ENCODE peak calls at places on chromosome 2, in seven cellular contexts. S is trophoblast cell, K is mesenchymal stem cell, H is mesendoderm, C is H1, F is H9, Y is IMR-90. E is an unnamed sample.

GRCh38 chr2:217329023-217329431 is 469.2 kb upstream of the TNP1 start:
- DNase-seq in S (no peak), K (peak; percentile 15), H (no peak), C (no peak), F (no peak), Y (peak; percentile 21), E (no peak)

GRCh38 chr2:72893594-72894319 is 6.5 kb downstream of the SPR start:
- DNase-seq in S (peak; percentile 79), K (peak; percentile 75), H (peak; percentile 85), C (no peak), F (peak; percentile 85), Y (peak; percentile 73), E (no peak)

GRCh38 chr2:228581731-228582130 is 400.2 kb upstream of the SPHKAP start:
- DNase-seq in S (no peak), K (no peak), H (no peak), C (no peak), F (no peak), Y (peak; percentile 12), E (no peak)

GRCh38 chr2:10385933-10386773 is 62.0 kb downstream of the ODC1 start:
- DNase-seq in S (peak; percentile 46), K (peak; percentile 84), H (no peak), C (no peak), F (no peak), Y (peak; percentile 75), E (no peak)

GRCh38 chr2:222756951-222757645 is 85.6 kb downstream of the MOGAT1 start:
- DNase-seq in S (peak; percentile 97), K (peak; percentile 74), H (peak; percentile 76), C (no peak), F (no peak), Y (peak; percentile 75), E (no peak)

GRCh38 chr2:238999290-238999741 is 151.4 kb downstream of the TWIST2 start:
- DNase-seq in S (no peak), K (no peak), H (no peak), C (no peak), F (no peak), Y (no peak), E (no peak)

GRCh38 chr2:205133544-205133943 is 548.8 kb upstream of the NRP2 start:
- DNase-seq in S (no peak), K (no peak), H (no peak), C (no peak), F (no peak), Y (no peak), E (no peak)

GRCh38 chr2:68908392-68908970 is 37.3 kb upstream of the BMP10 start:
- DNase-seq in S (peak; percentile 10), K (no peak), H (peak; percentile 91), C (peak; percentile 49), F (peak; percentile 72), Y (peak; percentile 93), E (no peak)

GRCh38 chr2:138373993-138374408 is 127.6 kb upstream of the SPOPL start:
- DNase-seq in S (peak; percentile 52), K (peak; percentile 42), H (peak; percentile 53), C (no peak), F (no peak), Y (peak; percentile 52), E (peak; percentile 8)

GRCh38 chr2:203279288-203279687 is 40.5 kb downstream of the CYP20A1 start:
- DNase-seq in S (no peak), K (no peak), H (peak; percentile 7), C (no peak), F (no peak), Y (no peak), E (no peak)

GRCh38 chr2:20071397-20072383 is 20.3 kb upstream of the LAPTM4A start:
- DNase-seq in S (peak; percentile 99), K (peak; percentile 87), H (peak; percentile 90), C (peak; percentile 21), F (peak; percentile 58), Y (peak; percentile 98), E (no peak)

GRCh38 chr2:42072349-42073118 is 24.7 kb downstream of the PKDCC start:
- DNase-seq in S (no peak), K (no peak), H (no peak), C (no peak), F (peak; percentile 50), Y (peak; percentile 48), E (no peak)

GRCh38 chr2:100976634-100977391 is 25.3 kb upstream of the RPL31 start:
- DNase-seq in S (no peak), K (peak; percentile 93), H (no peak), C (no peak), F (no peak), Y (peak; percentile 59), E (no peak)

GRCh38 chr2:167761465-167762136 is 485.8 kb downstream of the STK39 start:
- DNase-seq in S (no peak), K (no peak), H (peak; percentile 62), C (no peak), F (no peak), Y (no peak), E (no peak)

GRCh38 chr2:108637304-108637669 is 82.0 kb upstream of the RANBP2 start:
- DNase-seq in S (peak; percentile 51), K (peak; percentile 97), H (no peak), C (no peak), F (no peak), Y (peak; percentile 96), E (no peak)

GRCh38 chr2:18536100-18536499 is 24.4 kb downstream of the RDH14 start:
- DNase-seq in S (peak; percentile 75), K (peak; percentile 38), H (no peak), C (no peak), F (no peak), Y (peak; percentile 14), E (no peak)

GRCh38 chr2:219023045-219023605 is 18.2 kb downstream of the CFAP65 start:
- DNase-seq in S (no peak), K (no peak), H (no peak), C (no peak), F (no peak), Y (no peak), E (no peak)

GRCh38 chr2:80858955-80859354 is 554.4 kb upstream of the LRRTM1 start:
- DNase-seq in S (peak; percentile 46), K (peak; percentile 92), H (no peak), C (no peak), F (no peak), Y (peak; percentile 17), E (no peak)

GRCh38 chr2:207673431-207673830 is 38.0 kb upstream of the CCNYL1 start:
- DNase-seq in S (peak; percentile 78), K (no peak), H (peak; percentile 27), C (no peak), F (no peak), Y (no peak), E (no peak)

GRCh38 chr2:207670887-207671286 is 40.6 kb upstream of the CCNYL1 start:
- DNase-seq in S (no peak), K (no peak), H (peak; percentile 22), C (no peak), F (peak; percentile 61), Y (no peak), E (no peak)

GRCh38 chr2:207676827-207677354 is 34.5 kb upstream of the CCNYL1 start:
- DNase-seq in S (peak; percentile 96), K (peak; percentile 25), H (peak; percentile 55), C (no peak), F (no peak), Y (peak; percentile 91), E (no peak)

GRCh38 chr2:207674826-207675225 is 36.6 kb upstream of the CCNYL1 start:
- DNase-seq in S (no peak), K (no peak), H (peak; percentile 34), C (no peak), F (peak; percentile 42), Y (no peak), E (no peak)

DNA sequence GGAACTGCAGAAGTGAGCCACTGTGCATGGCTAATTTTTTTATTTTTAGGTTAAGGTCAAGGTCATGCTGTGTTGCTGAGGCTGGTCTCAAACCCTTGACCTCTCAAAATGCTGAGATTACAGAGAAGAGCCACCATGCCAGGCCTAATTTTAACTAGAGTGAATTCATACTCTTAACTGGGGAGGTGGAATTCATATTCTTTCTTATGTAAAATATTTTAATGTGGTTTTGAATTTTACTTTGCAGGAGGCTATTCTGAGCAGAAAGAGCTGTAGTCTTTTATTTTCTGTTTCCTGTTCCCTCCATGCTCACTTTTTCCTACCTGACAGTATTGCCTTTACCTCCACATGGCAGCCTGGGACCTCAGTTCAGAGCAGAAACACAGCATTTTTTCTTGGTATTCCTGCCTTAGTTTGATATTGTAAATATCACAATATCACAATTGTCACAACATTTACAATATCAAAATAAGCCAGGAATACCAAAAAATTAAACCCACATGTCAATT is 37.1 kb upstream of the CCNYL1 start:
- DNase-seq in S (no peak), K (no peak), H (no peak), C (no peak), F (no peak), Y (no peak), E (no peak)
- H2BK5ac ChIP-seq in S (no peak overlapping the region), K (no peak overlapping the region), H (no peak overlapping the region), C (no peak overlapping the region), F (no peak overlapping the region), Y (no peak overlapping the region), E (no peak overlapping the region)

GRCh38 chr2:70009776-70010175 is 48.3 kb upstream of the ASPRV1 start:
- DNase-seq in S (peak; percentile 8), K (no peak), H (no peak), C (no peak), F (no peak), Y (no peak), E (no peak)
- H3K4me1 ChIP-seq in S (no peaks in the 10 kb centered on the region), K (no peaks in the 10 kb centered on the region), H (peaks cover 7% of the 10 kb centered on the region), C (peaks cover 8% of the 10 kb centered on the region), F (peaks cover 6% of the 10 kb centered on the region), Y (peaks cover 3% of the 10 kb centered on the region), E (no peaks in the 10 kb centered on the region)

GRCh38 chr2:59774821-59775463 is 778.5 kb downstream of the BCL11A start:
- DNase-seq in S (no peak), K (no peak), H (no peak), C (no peak), F (no peak), Y (no peak), E (no peak)

GRCh38 chr2:59777120-59777519 is 776.3 kb downstream of the BCL11A start:
- DNase-seq in S (no peak), K (no peak), H (no peak), C (no peak), F (no peak), Y (no peak), E (no peak)

DNA sequence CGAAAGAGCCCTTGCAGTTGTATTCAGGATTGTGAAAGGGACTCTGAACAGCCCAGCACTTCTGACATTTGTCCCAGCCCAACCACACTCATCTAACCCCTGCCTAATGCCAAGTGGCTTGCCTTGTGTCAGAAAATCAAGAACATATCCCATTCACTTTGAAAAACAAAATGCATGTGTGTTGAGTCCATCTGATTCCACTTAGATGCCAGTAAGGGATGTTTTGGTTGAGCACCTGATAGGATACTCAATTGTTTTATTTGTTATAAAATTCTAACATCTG is 776.8 kb downstream of the BCL11A start:
- DNase-seq in S (no peak), K (no peak), H (no peak), C (no peak), F (no peak), Y (no peak), E (no peak)
- H4K8ac ChIP-seq in S (no peak overlapping the region), K (no peak overlapping the region), H (no peak overlapping the region), C (no peak overlapping the region), F (no peak overlapping the region), Y (no peak overlapping the region), E (no peak overlapping the region)

GRCh38 chr2:25367296-25367695 is 25.6 kb upstream of the DNMT3A start:
- DNase-seq in S (no peak), K (no peak), H (no peak), C (no peak), F (no peak), Y (no peak), E (no peak)
- H2BK5ac ChIP-seq in S (no peak overlapping the region), K (no peak overlapping the region), H (no peak overlapping the region), C (no peak overlapping the region), F (no peak overlapping the region), Y (no peak overlapping the region), E (no peak overlapping the region)